ENCODE peak calls at places on chromosomes 5 and 9, in seven cellular contexts. W, C, M, E, D, R and T are unnamed samples.
A peak's percentile ranks its signal among the peaks of the same experiment; 100 is the strongest.

GRCh38 chr5:109740329-109740728 is 50.6 kb downstream of the MAN2A1 start:
- DNase-seq in W (peak; percentile 34), C (no peak), M (no peak), E (peak; percentile 45), D (peak; percentile 36), R (no peak), T (peak; percentile 70)

GRCh38 chr5:135253601-135254165 is 145.3 kb downstream of the MACROH2A1 start:
- DNase-seq in W (no peak), C (peak; percentile 11), M (no peak), E (no peak), D (no peak), R (no peak), T (no peak)

GRCh38 chr9:100352201-100352726 is 478 bp downstream of the TEX10 start:
- DNase-seq in W (peak; percentile 10), C (no peak), M (peak; percentile 18), E (peak; percentile 32), D (peak; percentile 46), R (peak; percentile 46), T (peak; percentile 55)

GRCh38 chr9:100011062-100011681 is 87.6 kb downstream of the ERP44 start:
- DNase-seq in W (peak; percentile 67), C (no peak), M (peak; percentile 51), E (no peak), D (peak; percentile 28), R (peak; percentile 78), T (peak; percentile 71)

GRCh38 chr5:74316064-74316586 is 324.4 kb downstream of the ENC1 start:
- DNase-seq in W (peak; percentile 98), C (no peak), M (no peak), E (peak; percentile 33), D (peak; percentile 98), R (peak; percentile 97), T (peak; percentile 100)

GRCh38 chr5:19547640-19548039 is 440.4 kb downstream of the CDH18 start:
- DNase-seq in W (peak; percentile 1), C (no peak), M (no peak), E (no peak), D (peak; percentile 19), R (no peak), T (no peak)

GRCh38 chr9:134341306-134341705 is 15.1 kb downstream of the RXRA start:
- DNase-seq in W (no peak), C (no peak), M (no peak), E (no peak), D (no peak), R (no peak), T (no peak)

GRCh38 chr5:138177936-138178515 is 404 bp downstream of the BRD8 start:
- DNase-seq in W (peak; percentile 18), C (no peak), M (no peak), E (no peak), D (peak; percentile 52), R (peak; percentile 45), T (peak; percentile 36)

GRCh38 chr5:151041577-151042268 is 21.3 kb downstream of the GPX3 start:
- DNase-seq in W (no peak), C (no peak), M (no peak), E (no peak), D (no peak), R (no peak), T (peak; percentile 58)

GRCh38 chr5:157025093-157025698 is 33.7 kb downstream of the HAVCR1 start:
- DNase-seq in W (no peak), C (no peak), M (no peak), E (no peak), D (no peak), R (no peak), T (no peak)

GRCh38 chr5:140567871-140568270 is 3.2 kb downstream of the SLC35A4 start:
- DNase-seq in W (no peak), C (no peak), M (no peak), E (no peak), D (no peak), R (no peak), T (no peak)

GRCh38 chr5:174251305-174251704 is 205.8 kb downstream of the NSG2 start:
- DNase-seq in W (no peak), C (no peak), M (no peak), E (no peak), D (no peak), R (peak; percentile 33), T (no peak)

GRCh38 chr5:153670081-153670480 is 179.6 kb downstream of the GRIA1 start:
- DNase-seq in W (no peak), C (no peak), M (no peak), E (no peak), D (no peak), R (peak; percentile 56), T (peak; percentile 8)

GRCh38 chr5:153676821-153677220 is 186.4 kb downstream of the GRIA1 start:
- DNase-seq in W (no peak), C (no peak), M (no peak), E (no peak), D (no peak), R (no peak), T (no peak)

GRCh38 chr5:153671653-153672346 is 181.3 kb downstream of the GRIA1 start:
- DNase-seq in W (no peak), C (no peak), M (no peak), E (no peak), D (no peak), R (no peak), T (no peak)

DNA sequence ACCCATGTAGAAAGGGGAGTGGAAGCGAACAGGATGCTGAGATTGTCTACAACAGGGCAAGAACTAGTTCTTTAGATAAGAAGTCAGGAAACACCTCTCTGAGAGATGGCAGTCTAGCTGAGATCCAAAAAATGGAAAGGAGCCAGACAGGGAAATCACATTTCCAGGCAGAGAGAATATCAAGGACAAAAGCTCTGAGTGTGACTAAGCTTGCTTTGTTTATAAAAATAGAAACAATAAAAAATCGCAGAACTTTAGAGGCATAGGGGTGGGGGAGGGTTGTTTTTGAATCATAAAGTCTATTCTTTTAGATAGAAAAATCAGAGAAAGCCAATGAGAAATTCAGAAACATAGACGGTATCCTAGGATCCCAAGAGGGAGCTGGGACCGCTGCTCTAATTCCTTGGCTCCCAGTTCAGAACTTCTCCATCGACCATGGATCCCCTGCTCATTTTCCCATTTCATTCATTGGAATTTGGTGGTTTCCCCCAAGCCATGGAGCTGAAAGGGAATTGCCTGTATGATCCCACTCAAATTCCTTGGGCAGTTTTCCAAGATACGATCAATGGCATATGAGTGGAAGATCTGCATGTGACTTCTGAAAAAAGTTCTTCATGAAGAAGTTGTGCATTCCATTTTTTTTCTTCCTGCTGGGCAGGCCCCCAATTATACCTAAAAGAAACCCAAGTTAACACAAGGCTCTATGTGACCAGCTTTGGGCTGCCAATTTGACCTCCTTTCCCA is 182.0 kb downstream of the GRIA1 start:
- DNase-seq in W (no peak), C (no peak), M (no peak), E (no peak), D (no peak), R (no peak), T (no peak)
- H2BK120ac ChIP-seq in W (no peak overlapping the region), C (no peak overlapping the region), M (no peak overlapping the region), E (no peak overlapping the region), D (no peak overlapping the region), R (no peak overlapping the region), T (no peak overlapping the region)

GRCh38 chr9:95626341-95626740 is 109.6 kb upstream of the PTCH1 start:
- DNase-seq in W (no peak), C (no peak), M (no peak), E (no peak), D (no peak), R (no peak), T (no peak)

GRCh38 chr9:95626885-95627558 is 110.3 kb upstream of the PTCH1 start:
- DNase-seq in W (no peak), C (no peak), M (no peak), E (no peak), D (peak; percentile 21), R (no peak), T (no peak)

GRCh38 chr9:95627802-95628201 is 111.0 kb upstream of the PTCH1 start:
- DNase-seq in W (no peak), C (no peak), M (no peak), E (no peak), D (peak; percentile 5), R (no peak), T (peak; percentile 18)

GRCh38 chr9:95634581-95634980 is 117.8 kb upstream of the PTCH1 start:
- DNase-seq in W (no peak), C (no peak), M (no peak), E (no peak), D (no peak), R (peak; percentile 82), T (peak; percentile 18)

GRCh38 chr9:95629585-95629984 is 112.8 kb upstream of the PTCH1 start:
- DNase-seq in W (no peak), C (no peak), M (no peak), E (no peak), D (no peak), R (no peak), T (no peak)
- H2BK120ac ChIP-seq in W (no peak overlapping the region), C (no peak overlapping the region), M (no peak overlapping the region), E (no peak overlapping the region), D (no peak overlapping the region), R (no peak overlapping the region), T (no peak overlapping the region)

DNA sequence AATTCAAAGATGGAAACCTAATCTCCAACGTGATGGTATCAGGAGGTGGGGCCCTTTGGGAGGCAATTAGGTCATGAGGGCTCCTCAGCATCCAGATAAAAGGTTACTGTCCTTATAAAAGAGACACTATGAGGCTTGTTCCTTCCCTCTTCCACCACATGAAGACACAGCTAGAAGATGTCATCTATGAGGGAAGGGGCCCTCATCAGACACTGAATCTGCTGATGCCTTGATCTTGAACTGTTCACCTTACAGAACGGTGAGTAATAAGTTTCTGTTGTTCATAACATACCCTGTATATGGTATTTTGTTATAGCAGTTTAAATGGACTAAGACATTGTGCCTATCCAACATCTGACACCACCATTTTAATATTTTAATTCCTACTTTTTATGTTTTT is 19.7 kb upstream of the CCNH start:
- DNase-seq in W (no peak), C (no peak), M (no peak), E (no peak), D (no peak), R (no peak), T (no peak)
- H2BK120ac ChIP-seq in W (no peak overlapping the region), C (no peak overlapping the region), M (no peak overlapping the region), E (no peak overlapping the region), D (no peak overlapping the region), R (no peak overlapping the region), T (no peak overlapping the region)

GRCh38 chr5:52776116-52776515 is 11.6 kb upstream of the ITGA1 start:
- DNase-seq in W (no peak), C (no peak), M (no peak), E (no peak), D (no peak), R (no peak), T (no peak)

GRCh38 chr5:52777186-52777585 is 10.5 kb upstream of the ITGA1 start:
- DNase-seq in W (no peak), C (no peak), M (no peak), E (no peak), D (no peak), R (no peak), T (no peak)

GRCh38 chr5:52783226-52783959 is 4.3 kb upstream of the ITGA1 start:
- DNase-seq in W (no peak), C (no peak), M (no peak), E (no peak), D (no peak), R (no peak), T (no peak)

GRCh38 chr5:52779213-52779612 is 8.5 kb upstream of the ITGA1 start:
- DNase-seq in W (no peak), C (no peak), M (no peak), E (no peak), D (no peak), R (no peak), T (no peak)

GRCh38 chr5:52778784-52779183 is 8.9 kb upstream of the ITGA1 start:
- DNase-seq in W (no peak), C (no peak), M (no peak), E (no peak), D (no peak), R (no peak), T (no peak)
- H2BK120ac ChIP-seq in W (no peak overlapping the region), C (no peak overlapping the region), M (no peak overlapping the region), E (no peak overlapping the region), D (no peak overlapping the region), R (no peak overlapping the region), T (no peak overlapping the region)